ENCODE peak calls at places on chromosome 6, in five cellular contexts. H is SW 1271, K is left cardiac atrium, Z is frontal cortex, G is NCI-H1436. Q is an unnamed sample.

GRCh38 chr6:44228031-44228430 is 4.6 kb downstream of the SLC29A1 start:
- DNase-seq in H (no peak), G (no peak), K (no peak), Z (peak), Q (no peak)

GRCh38 chr6:50087231-50087954 is 37.7 kb upstream of the DEFB112 start:
- DNase-seq in Z (no peak), K (peak), H (peak), G (no peak), Q (no peak)

GRCh38 chr6:30685157-30685976 is 1.1 kb downstream of the PPP1R18 start:
- DNase-seq in H (peak), G (no peak), K (peak), Z (no peak), Q (no peak)

GRCh38 chr6:408599-409102 is 17.1 kb downstream of the IRF4 start:
- DNase-seq in Z (no peak), H (peak), K (peak), G (no peak), Q (peak)

GRCh38 chr6:63624091-63624490 is 11.5 kb upstream of the PHF3 start:
- DNase-seq in G (no peak), K (no peak), Z (no peak), H (no peak), Q (no peak)

GRCh38 chr6:5063617-5064016 is 21.5 kb upstream of the PPP1R3G start:
- DNase-seq in Z (no peak), H (no peak), K (no peak), G (no peak), Q (no peak)

GRCh38 chr6:31083742-31084354 is 28.5 kb downstream of the C6orf15 start:
- DNase-seq in H (no peak), K (no peak), Z (no peak), G (peak), Q (no peak)

GRCh38 chr6:165889636-165890403 is 226.8 kb upstream of the PDE10A start:
- DNase-seq in Z (no peak), K (no peak), H (peak), G (no peak), Q (no peak)

GRCh38 chr6:2782825-2783187 is 17.6 kb downstream of the WRNIP1 start:
- DNase-seq in K (no peak), G (no peak), H (no peak), Z (no peak), Q (no peak)

GRCh38 chr6:92810913-92811312 is 608.4 kb downstream of the EPHA7 start:
- DNase-seq in Z (no peak), G (peak), H (peak), K (peak), Q (peak)

GRCh38 chr6:3381233-3382065 is 75.4 kb downstream of the SLC22A23 start:
- DNase-seq in Z (no peak), K (peak), H (no peak), G (no peak), Q (no peak)

GRCh38 chr6:131136021-131136847 is 967 bp downstream of the AKAP7 start:
- DNase-seq in H (no peak), G (no peak), Z (peak), K (no peak), Q (peak)

GRCh38 chr6:157014871-157015270 is 237.7 kb downstream of the ARID1B start:
- DNase-seq in G (no peak), K (no peak), H (no peak), Z (no peak), Q (no peak)

GRCh38 chr6:159002432-159003160 is 2.6 kb upstream of the RSPH3 start:
- DNase-seq in K (no peak), H (peak), G (no peak), Z (no peak), Q (no peak)

GRCh38 chr6:39819676-39820075 is 27.5 kb downstream of the DAAM2 start:
- DNase-seq in H (no peak), G (no peak), Z (no peak), K (no peak), Q (no peak)

GRCh38 chr6:133835901-133836300 is 53.0 kb upstream of the TCF21 start:
- DNase-seq in Z (no peak), G (no peak), K (no peak), H (peak), Q (no peak)

GRCh38 chr6:10692965-10693538 is 1.4 kb downstream of the C6orf52 start:
- DNase-seq in G (no peak), K (no peak), H (no peak), Z (no peak), Q (no peak)

GRCh38 chr6:135212020-135212806 is 31.1 kb downstream of the MYB start:
- DNase-seq in H (no peak), Z (no peak), G (no peak), K (no peak), Q (no peak)

GRCh38 chr6:82376636-82377035 is 13.0 kb downstream of the TPBG start:
- DNase-seq in H (no peak), K (no peak), G (no peak), Z (no peak), Q (no peak)

GRCh38 chr6:2351807-2352431 is 106.5 kb upstream of the GMDS start:
- DNase-seq in Z (no peak), G (no peak), K (no peak), H (no peak), Q (no peak)

GRCh38 chr6:91523511-91523910 is 936.6 kb upstream of the MAP3K7 start:
- DNase-seq in K (no peak), G (no peak), H (no peak), Z (no peak), Q (no peak)

GRCh38 chr6:127952831-127953230 is 52.0 kb upstream of the THEMIS start:
- DNase-seq in Z (no peak), G (no peak), K (no peak), H (no peak), Q (no peak)

GRCh38 chr6:163741342-163741741 is 326.8 kb downstream of the QKI start:
- DNase-seq in K (no peak), Z (no peak), H (no peak), G (no peak), Q (no peak)

GRCh38 chr6:1230689-1231605 is 81.0 kb upstream of the FOXQ1 start:
- DNase-seq in G (no peak), H (no peak), K (no peak), Z (no peak), Q (peak)

GRCh38 chr6:169955796-169956493 is 204.5 kb downstream of the ERMARD start:
- DNase-seq in H (no peak), Z (no peak), K (no peak), G (no peak), Q (no peak)

GRCh38 chr6:170497845-170498281 is 55.2 kb downstream of the PSMB1 start:
- DNase-seq in H (no peak), Z (no peak), G (no peak), K (no peak), Q (no peak)

GRCh38 chr6:165606740-165607008 is 56.4 kb downstream of the PDE10A start:
- DNase-seq in Z (no peak), H (no peak), K (no peak), G (no peak), Q (no peak)

Q was measured in HuH-7.5.